ENCODE peak calls at places on chromosomes 2 and 18, in eight cellular contexts. One of them, this sample, is unnamed.

GRCh38 chr2:37189452-37190153 is 1.1 kb upstream of the SULT6B1 start:
- DNase-seq in putamen: no peak
- DNase-seq in fibroblast of gingiva: peak; percentile 81
- DNase-seq in DMS79 treated with DMSO at 0.1 percent for 48 hours: no peak
- DNase-seq in GDM1: peak; percentile 3
- DNase-seq in stimulated activated CD4-positive, alpha-beta T cell treated with anti-CD3 and anti-CD28 coated beads, Interleukin-1b, Interleukin-23, amount 100 ng/mL, for 48 hours: no peak
- DNase-seq in HTR-8/SVneo: peak; percentile 53
- DNase-seq in GM12865: no peak
- DNase-seq in this sample: peak; percentile 84

GRCh38 chr2:172970660-172971059 is 105.0 kb upstream of the MAP3K20 start:
- DNase-seq in putamen: no peak
- DNase-seq in fibroblast of gingiva: no peak
- DNase-seq in DMS79 treated with DMSO at 0.1 percent for 48 hours: peak; percentile 99
- DNase-seq in GDM1: no peak
- DNase-seq in stimulated activated CD4-positive, alpha-beta T cell treated with anti-CD3 and anti-CD28 coated beads, Interleukin-1b, Interleukin-23, amount 100 ng/mL, for 48 hours: peak; percentile 51
- DNase-seq in HTR-8/SVneo: no peak
- DNase-seq in GM12865: no peak
- DNase-seq in this sample: no peak

GRCh38 chr2:239309398-239310245 is 91.2 kb downstream of the HDAC4 start:
- DNase-seq in putamen: no peak
- DNase-seq in fibroblast of gingiva: no peak
- DNase-seq in DMS79 treated with DMSO at 0.1 percent for 48 hours: no peak
- DNase-seq in GDM1: no peak
- DNase-seq in stimulated activated CD4-positive, alpha-beta T cell treated with anti-CD3 and anti-CD28 coated beads, Interleukin-1b, Interleukin-23, amount 100 ng/mL, for 48 hours: no peak
- DNase-seq in HTR-8/SVneo: no peak
- DNase-seq in GM12865: no peak
- DNase-seq in this sample: no peak

GRCh38 chr2:42967959-42968674 is 175.7 kb upstream of the HAAO start:
- DNase-seq in putamen: no peak
- DNase-seq in fibroblast of gingiva: peak; percentile 97
- DNase-seq in DMS79 treated with DMSO at 0.1 percent for 48 hours: no peak
- DNase-seq in GDM1: peak; percentile 94
- DNase-seq in stimulated activated CD4-positive, alpha-beta T cell treated with anti-CD3 and anti-CD28 coated beads, Interleukin-1b, Interleukin-23, amount 100 ng/mL, for 48 hours: no peak
- DNase-seq in HTR-8/SVneo: no peak
- DNase-seq in GM12865: no peak
- DNase-seq in this sample: peak; percentile 78

GRCh38 chr18:45006934-45007333 is 326.2 kb downstream of the SETBP1 start:
- DNase-seq in putamen: no peak
- DNase-seq in fibroblast of gingiva: no peak
- DNase-seq in DMS79 treated with DMSO at 0.1 percent for 48 hours: no peak
- DNase-seq in GDM1: no peak
- DNase-seq in stimulated activated CD4-positive, alpha-beta T cell treated with anti-CD3 and anti-CD28 coated beads, Interleukin-1b, Interleukin-23, amount 100 ng/mL, for 48 hours: no peak
- DNase-seq in HTR-8/SVneo: no peak
- DNase-seq in GM12865: no peak
- DNase-seq in this sample: no peak

GRCh38 chr2:189581354-189582139 is 961 bp upstream of the SLC40A1 start:
- DNase-seq in putamen: no peak
- DNase-seq in fibroblast of gingiva: no peak
- DNase-seq in DMS79 treated with DMSO at 0.1 percent for 48 hours: peak; percentile 50
- DNase-seq in GDM1: no peak
- DNase-seq in stimulated activated CD4-positive, alpha-beta T cell treated with anti-CD3 and anti-CD28 coated beads, Interleukin-1b, Interleukin-23, amount 100 ng/mL, for 48 hours: no peak
- DNase-seq in HTR-8/SVneo: peak; percentile 8
- DNase-seq in GM12865: no peak
- DNase-seq in this sample: no peak

GRCh38 chr2:134027980-134028379 is 225.9 kb upstream of the MGAT5 start:
- DNase-seq in putamen: no peak
- DNase-seq in fibroblast of gingiva: no peak
- DNase-seq in DMS79 treated with DMSO at 0.1 percent for 48 hours: no peak
- DNase-seq in GDM1: no peak
- DNase-seq in stimulated activated CD4-positive, alpha-beta T cell treated with anti-CD3 and anti-CD28 coated beads, Interleukin-1b, Interleukin-23, amount 100 ng/mL, for 48 hours: no peak
- DNase-seq in HTR-8/SVneo: no peak
- DNase-seq in GM12865: no peak
- DNase-seq in this sample: no peak

GRCh38 chr2:168118733-168119518 is 128.5 kb downstream of the STK39 start:
- DNase-seq in putamen: peak; percentile 79
- DNase-seq in fibroblast of gingiva: peak; percentile 64
- DNase-seq in DMS79 treated with DMSO at 0.1 percent for 48 hours: peak; percentile 73
- DNase-seq in GDM1: peak; percentile 8
- DNase-seq in stimulated activated CD4-positive, alpha-beta T cell treated with anti-CD3 and anti-CD28 coated beads, Interleukin-1b, Interleukin-23, amount 100 ng/mL, for 48 hours: no peak
- DNase-seq in HTR-8/SVneo: peak; percentile 5
- DNase-seq in GM12865: peak; percentile 71
- DNase-seq in this sample: peak; percentile 74

GRCh38 chr2:33131108-33131507 is 184.4 kb downstream of the LTBP1 start:
- DNase-seq in putamen: no peak
- DNase-seq in fibroblast of gingiva: no peak
- DNase-seq in DMS79 treated with DMSO at 0.1 percent for 48 hours: no peak
- DNase-seq in GDM1: no peak
- DNase-seq in stimulated activated CD4-positive, alpha-beta T cell treated with anti-CD3 and anti-CD28 coated beads, Interleukin-1b, Interleukin-23, amount 100 ng/mL, for 48 hours: no peak
- DNase-seq in HTR-8/SVneo: no peak
- DNase-seq in GM12865: no peak
- DNase-seq in this sample: no peak

GRCh38 chr2:145691659-145692058 is 1171.7 kb upstream of the ZEB2 start:
- DNase-seq in putamen: no peak
- DNase-seq in fibroblast of gingiva: no peak
- DNase-seq in DMS79 treated with DMSO at 0.1 percent for 48 hours: no peak
- DNase-seq in GDM1: no peak
- DNase-seq in stimulated activated CD4-positive, alpha-beta T cell treated with anti-CD3 and anti-CD28 coated beads, Interleukin-1b, Interleukin-23, amount 100 ng/mL, for 48 hours: no peak
- DNase-seq in HTR-8/SVneo: no peak
- DNase-seq in GM12865: no peak
- DNase-seq in this sample: no peak

GRCh38 chr2:42568431-42569115 is at the start of gene MTA3:
- DNase-seq in putamen: peak; percentile 45
- DNase-seq in fibroblast of gingiva: peak; percentile 42
- DNase-seq in DMS79 treated with DMSO at 0.1 percent for 48 hours: peak; percentile 22
- DNase-seq in GDM1: peak; percentile 19
- DNase-seq in stimulated activated CD4-positive, alpha-beta T cell treated with anti-CD3 and anti-CD28 coated beads, Interleukin-1b, Interleukin-23, amount 100 ng/mL, for 48 hours: peak; percentile 56
- DNase-seq in HTR-8/SVneo: peak; percentile 48
- DNase-seq in GM12865: peak; percentile 64
- DNase-seq in this sample: no peak

GRCh38 chr2:8533923-8534322 is 147.9 kb upstream of the ID2 start:
- DNase-seq in putamen: no peak
- DNase-seq in fibroblast of gingiva: no peak
- DNase-seq in DMS79 treated with DMSO at 0.1 percent for 48 hours: no peak
- DNase-seq in GDM1: no peak
- DNase-seq in stimulated activated CD4-positive, alpha-beta T cell treated with anti-CD3 and anti-CD28 coated beads, Interleukin-1b, Interleukin-23, amount 100 ng/mL, for 48 hours: no peak
- DNase-seq in HTR-8/SVneo: no peak
- DNase-seq in GM12865: no peak
- DNase-seq in this sample: no peak

GRCh38 chr18:13151656-13152055 is 66.9 kb upstream of the LDLRAD4 start:
- DNase-seq in putamen: no peak
- DNase-seq in fibroblast of gingiva: no peak
- DNase-seq in DMS79 treated with DMSO at 0.1 percent for 48 hours: no peak
- DNase-seq in GDM1: no peak
- DNase-seq in stimulated activated CD4-positive, alpha-beta T cell treated with anti-CD3 and anti-CD28 coated beads, Interleukin-1b, Interleukin-23, amount 100 ng/mL, for 48 hours: no peak
- DNase-seq in HTR-8/SVneo: no peak
- DNase-seq in GM12865: no peak
- DNase-seq in this sample: no peak

This sample was measured in astrocyte of the cerebellum.